ENCODE peak calls at places on chromosomes 13 and 19, in seven cellular contexts. One of them, this sample, is unnamed.

GRCh38 chr19:31099470-31100190 is 249.6 kb downstream of the TSHZ3 start:
- DNase-seq in spleen: no peak
- DNase-seq in heart left ventricle: no peak
- DNase-seq in transverse colon: no peak
- DNase-seq in aorta: no peak
- DNase-seq in upper lobe of left lung: no peak
- DNase-seq in heart right ventricle: no peak
- DNase-seq in this sample: no peak

GRCh38 chr13:24076124-24076523 is 84.4 kb upstream of the SPATA13 start:
- DNase-seq in spleen: no peak
- DNase-seq in heart left ventricle: no peak
- DNase-seq in transverse colon: peak
- DNase-seq in aorta: no peak
- DNase-seq in upper lobe of left lung: peak
- DNase-seq in heart right ventricle: no peak
- DNase-seq in this sample: no peak

GRCh38 chr13:98033277-98034247 is 80.1 kb downstream of the IPO5 start:
- DNase-seq in spleen: no peak
- DNase-seq in heart left ventricle: no peak
- DNase-seq in transverse colon: no peak
- DNase-seq in aorta: no peak
- DNase-seq in upper lobe of left lung: no peak
- DNase-seq in heart right ventricle: no peak
- DNase-seq in this sample: peak

GRCh38 chr13:22487932-22488331 is 692.8 kb upstream of the SGCG start:
- DNase-seq in spleen: no peak
- DNase-seq in heart left ventricle: no peak
- DNase-seq in transverse colon: no peak
- DNase-seq in aorta: no peak
- DNase-seq in upper lobe of left lung: no peak
- DNase-seq in heart right ventricle: no peak
- DNase-seq in this sample: no peak

GRCh38 chr13:50708461-50708860 is 135.0 kb downstream of the DLEU7 start:
- DNase-seq in spleen: no peak
- DNase-seq in heart left ventricle: no peak
- DNase-seq in transverse colon: no peak
- DNase-seq in aorta: no peak
- DNase-seq in upper lobe of left lung: no peak
- DNase-seq in heart right ventricle: no peak
- DNase-seq in this sample: no peak

GRCh38 chr19:16628984-16629691 is 1.1 kb upstream of the MED26 start:
- DNase-seq in spleen: no peak
- DNase-seq in heart left ventricle: no peak
- DNase-seq in transverse colon: peak
- DNase-seq in aorta: no peak
- DNase-seq in upper lobe of left lung: peak
- DNase-seq in heart right ventricle: no peak
- DNase-seq in this sample: peak

GRCh38 chr13:49472186-49472585 is 23.6 kb upstream of the PHF11 start:
- DNase-seq in spleen: no peak
- DNase-seq in heart left ventricle: no peak
- DNase-seq in transverse colon: no peak
- DNase-seq in aorta: no peak
- DNase-seq in upper lobe of left lung: no peak
- DNase-seq in heart right ventricle: no peak
- DNase-seq in this sample: no peak

GRCh38 chr13:110387451-110388140 is 80.5 kb downstream of the COL4A2 start:
- DNase-seq in spleen: no peak
- DNase-seq in heart left ventricle: peak
- DNase-seq in transverse colon: peak
- DNase-seq in aorta: peak
- DNase-seq in upper lobe of left lung: no peak
- DNase-seq in heart right ventricle: peak
- DNase-seq in this sample: peak

GRCh38 chr19:1122972-1123363 is 19.2 kb downstream of the GPX4 start:
- DNase-seq in spleen: peak
- DNase-seq in heart left ventricle: peak
- DNase-seq in transverse colon: peak
- DNase-seq in aorta: peak
- DNase-seq in upper lobe of left lung: peak
- DNase-seq in heart right ventricle: peak
- DNase-seq in this sample: no peak

GRCh38 chr19:45553464-45553863 is 31.1 kb downstream of the OPA3 start:
- DNase-seq in spleen: no peak
- DNase-seq in heart left ventricle: no peak
- DNase-seq in transverse colon: peak
- DNase-seq in aorta: no peak
- DNase-seq in upper lobe of left lung: no peak
- DNase-seq in heart right ventricle: no peak
- DNase-seq in this sample: no peak

GRCh38 chr13:73722120-73722519 is 412.1 kb downstream of the KLF12 start:
- DNase-seq in spleen: no peak
- DNase-seq in heart left ventricle: no peak
- DNase-seq in transverse colon: no peak
- DNase-seq in aorta: no peak
- DNase-seq in upper lobe of left lung: no peak
- DNase-seq in heart right ventricle: no peak
- DNase-seq in this sample: no peak

GRCh38 chr13:51797664-51798488 is 6.1 kb downstream of the DHRS12 start:
- DNase-seq in spleen: no peak
- DNase-seq in heart left ventricle: no peak
- DNase-seq in transverse colon: peak
- DNase-seq in aorta: no peak
- DNase-seq in upper lobe of left lung: peak
- DNase-seq in heart right ventricle: no peak
- DNase-seq in this sample: no peak

DNA sequence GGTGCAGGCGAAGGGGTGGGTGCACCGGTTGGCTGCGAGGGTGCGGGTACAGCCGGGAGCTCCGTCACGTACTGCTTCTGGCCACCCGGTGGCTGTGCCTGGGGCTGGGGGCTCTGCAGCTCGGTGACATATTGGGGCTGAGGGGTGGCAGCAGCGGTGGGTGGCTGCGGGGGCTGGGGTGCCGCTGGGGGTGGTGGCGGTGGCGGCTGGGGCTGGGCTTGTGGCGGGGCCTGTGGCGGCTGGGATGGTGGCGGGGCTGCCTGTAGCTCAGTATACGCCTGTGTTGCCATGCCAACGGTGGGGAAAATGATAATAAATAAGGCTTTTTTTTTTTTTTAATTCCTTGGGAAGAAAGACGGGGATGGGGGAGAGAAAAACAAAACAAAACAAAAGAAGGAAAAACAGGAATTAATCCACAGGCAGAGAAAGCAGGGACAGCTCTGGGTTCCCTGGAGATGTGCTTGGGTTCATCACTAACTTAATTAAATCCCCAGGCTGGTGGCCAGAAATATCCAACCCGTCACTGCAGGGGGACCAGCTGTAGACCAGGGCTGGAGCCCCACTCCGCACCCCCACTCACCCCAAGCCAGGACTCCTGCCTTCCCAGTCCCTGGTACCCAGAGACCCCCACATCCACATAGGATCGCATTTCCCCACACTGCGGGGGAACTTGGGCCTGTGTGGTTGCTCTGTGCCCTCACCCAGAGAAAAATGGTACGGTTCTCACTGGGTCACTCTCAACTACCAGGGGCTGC is 12.4 kb downstream of the RFX1 start:
- DNase-seq in spleen: no peak
- DNase-seq in heart left ventricle: no peak
- DNase-seq in transverse colon: no peak
- DNase-seq in aorta: no peak
- DNase-seq in upper lobe of left lung: no peak
- DNase-seq in heart right ventricle: no peak
- DNase-seq in this sample: no peak
- H3K27ac ChIP-seq in spleen: no peak
- H3K27ac ChIP-seq in heart left ventricle: no peak
- H3K27ac ChIP-seq in transverse colon: no peak
- H3K27ac ChIP-seq in aorta: no peak
- H3K27ac ChIP-seq in upper lobe of left lung: no peak
- H3K27ac ChIP-seq in heart right ventricle: no peak
- H3K27ac ChIP-seq in this sample: no peak

GRCh38 chr13:42876810-42877550 is 95.6 kb downstream of the FAM216B start:
- DNase-seq in spleen: no peak
- DNase-seq in heart left ventricle: no peak
- DNase-seq in transverse colon: no peak
- DNase-seq in aorta: no peak
- DNase-seq in upper lobe of left lung: no peak
- DNase-seq in heart right ventricle: no peak
- DNase-seq in this sample: no peak
- H3K27ac ChIP-seq in spleen: no peak
- H3K27ac ChIP-seq in heart left ventricle: no peak
- H3K27ac ChIP-seq in transverse colon: no peak
- H3K27ac ChIP-seq in aorta: no peak
- H3K27ac ChIP-seq in upper lobe of left lung: no peak
- H3K27ac ChIP-seq in heart right ventricle: no peak
- H3K27ac ChIP-seq in this sample: peak

DNA sequence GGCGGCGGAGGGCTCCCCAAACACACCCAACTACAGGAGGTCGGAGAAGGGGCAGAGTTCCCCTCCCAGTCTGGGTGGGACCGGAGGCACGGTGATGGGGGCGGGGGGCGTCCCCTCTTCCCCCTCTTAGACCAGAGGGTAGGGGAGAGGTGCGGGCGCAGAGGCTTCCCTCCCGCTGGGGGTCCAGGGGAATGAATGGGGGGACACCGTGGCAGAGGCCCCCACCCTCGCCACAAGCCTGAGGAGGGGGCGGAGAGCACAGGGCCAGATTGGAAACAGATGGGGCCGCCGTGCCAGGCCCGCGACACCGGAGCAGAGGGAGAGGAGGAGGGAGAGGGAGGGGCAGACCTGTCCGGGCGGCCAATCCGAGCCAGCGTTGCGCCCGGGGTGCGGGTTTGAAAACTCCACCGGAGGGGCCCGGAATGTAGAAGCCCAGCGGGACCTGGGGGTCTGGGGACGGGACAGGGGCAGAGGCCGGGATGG is 47.0 kb downstream of the PTPRS start:
- DNase-seq in spleen: no peak
- DNase-seq in heart left ventricle: peak
- DNase-seq in transverse colon: no peak
- DNase-seq in aorta: peak
- DNase-seq in upper lobe of left lung: peak
- DNase-seq in heart right ventricle: peak
- DNase-seq in this sample: no peak
- H3K27ac ChIP-seq in spleen: no peak
- H3K27ac ChIP-seq in heart left ventricle: peak
- H3K27ac ChIP-seq in transverse colon: peak
- H3K27ac ChIP-seq in aorta: no peak
- H3K27ac ChIP-seq in upper lobe of left lung: no peak
- H3K27ac ChIP-seq in heart right ventricle: peak
- H3K27ac ChIP-seq in this sample: no peak

GRCh38 chr13:112783946-112784500 is 94.2 kb downstream of the ATP11A start:
- DNase-seq in spleen: no peak
- DNase-seq in heart left ventricle: no peak
- DNase-seq in transverse colon: no peak
- DNase-seq in aorta: no peak
- DNase-seq in upper lobe of left lung: peak
- DNase-seq in heart right ventricle: no peak
- DNase-seq in this sample: no peak
- H3K27ac ChIP-seq in spleen: peak
- H3K27ac ChIP-seq in heart left ventricle: no peak
- H3K27ac ChIP-seq in transverse colon: no peak
- H3K27ac ChIP-seq in aorta: no peak
- H3K27ac ChIP-seq in upper lobe of left lung: no peak
- H3K27ac ChIP-seq in heart right ventricle: peak
- H3K27ac ChIP-seq in this sample: no peak

DNA sequence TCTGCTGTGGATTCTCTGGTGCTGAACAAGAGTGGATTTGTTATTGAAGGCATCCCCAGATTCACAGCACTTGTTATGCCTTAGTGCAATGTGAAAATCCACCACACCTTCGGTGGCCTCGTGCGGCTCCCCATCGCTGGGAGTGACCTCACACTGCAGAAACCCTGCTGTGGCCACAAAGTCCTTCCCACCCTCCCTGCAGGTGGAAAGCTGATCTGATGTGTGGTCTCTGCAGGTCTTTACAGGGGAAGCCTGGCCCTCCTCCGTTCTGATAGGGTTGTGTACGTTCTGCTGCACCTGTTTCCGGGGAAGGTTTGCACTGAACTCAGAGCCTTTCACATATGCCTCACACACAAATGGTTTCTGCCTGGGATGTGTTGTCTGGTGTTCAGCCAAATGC is 5.0 kb downstream of the ZNF792 start:
- DNase-seq in spleen: no peak
- DNase-seq in heart left ventricle: no peak
- DNase-seq in transverse colon: no peak
- DNase-seq in aorta: no peak
- DNase-seq in upper lobe of left lung: no peak
- DNase-seq in heart right ventricle: no peak
- DNase-seq in this sample: no peak
- H3K27ac ChIP-seq in spleen: no peak
- H3K27ac ChIP-seq in heart left ventricle: no peak
- H3K27ac ChIP-seq in transverse colon: no peak
- H3K27ac ChIP-seq in aorta: no peak
- H3K27ac ChIP-seq in upper lobe of left lung: no peak
- H3K27ac ChIP-seq in heart right ventricle: no peak
- H3K27ac ChIP-seq in this sample: no peak

GRCh38 chr19:41351339-41352245 is 2.1 kb downstream of the TGFB1 start:
- DNase-seq in spleen: peak
- DNase-seq in heart left ventricle: peak
- DNase-seq in transverse colon: peak
- DNase-seq in aorta: peak
- DNase-seq in upper lobe of left lung: peak
- DNase-seq in heart right ventricle: peak
- DNase-seq in this sample: peak
- H3K27ac ChIP-seq in spleen: peak
- H3K27ac ChIP-seq in heart left ventricle: peak
- H3K27ac ChIP-seq in transverse colon: peak
- H3K27ac ChIP-seq in aorta: no peak
- H3K27ac ChIP-seq in upper lobe of left lung: peak
- H3K27ac ChIP-seq in heart right ventricle: peak
- H3K27ac ChIP-seq in this sample: peak

GRCh38 chr13:45208132-45208531 is 7.3 kb upstream of the KCTD4 start:
- DNase-seq in spleen: no peak
- DNase-seq in heart left ventricle: no peak
- DNase-seq in transverse colon: no peak
- DNase-seq in aorta: no peak
- DNase-seq in upper lobe of left lung: no peak
- DNase-seq in heart right ventricle: no peak
- DNase-seq in this sample: no peak
- H3K27ac ChIP-seq in spleen: no peak
- H3K27ac ChIP-seq in heart left ventricle: peak
- H3K27ac ChIP-seq in transverse colon: peak
- H3K27ac ChIP-seq in aorta: no peak
- H3K27ac ChIP-seq in upper lobe of left lung: no peak
- H3K27ac ChIP-seq in heart right ventricle: peak
- H3K27ac ChIP-seq in this sample: no peak

GRCh38 chr13:35894636-35895035 is 236.5 kb downstream of the DCLK1 start:
- DNase-seq in spleen: no peak
- DNase-seq in heart left ventricle: no peak
- DNase-seq in transverse colon: no peak
- DNase-seq in aorta: no peak
- DNase-seq in upper lobe of left lung: no peak
- DNase-seq in heart right ventricle: no peak
- DNase-seq in this sample: no peak
- H3K27ac ChIP-seq in spleen: no peak
- H3K27ac ChIP-seq in heart left ventricle: no peak
- H3K27ac ChIP-seq in transverse colon: no peak
- H3K27ac ChIP-seq in aorta: no peak
- H3K27ac ChIP-seq in upper lobe of left lung: no peak
- H3K27ac ChIP-seq in heart right ventricle: no peak
- H3K27ac ChIP-seq in this sample: no peak

This sample was measured in ovary.